ENCODE peak calls at places on chromosomes 4 and X, in eight cellular contexts. U, L, H, J, R, M, V and P are unnamed samples.

GRCh38 chrX:7214251-7214650 is 66.3 kb upstream of the PUDP start:
- DNase-seq in L (peak; percentile 8), J (no peak), M (no peak), U (no peak), H (no peak), V (peak; percentile 48), R (no peak), P (no peak)

GRCh38 chrX:70132244-70132643 is 1.0 kb upstream of the IGBP1 start:
- DNase-seq in R (no peak), J (no peak), L (no peak), U (no peak), M (no peak), H (no peak), V (peak; percentile 7), P (no peak)

GRCh38 chr4:93199492-93199891 is 629.1 kb upstream of the ATOH1 start:
- DNase-seq in J (peak; percentile 26), V (peak; percentile 80), M (no peak), R (no peak), H (peak; percentile 52), U (no peak), L (peak; percentile 24), P (peak; percentile 67)

GRCh38 chrX:43940811-43941210 is 32.4 kb downstream of the NDP start:
- DNase-seq in U (no peak), V (peak; percentile 32), L (peak; percentile 48), J (no peak), H (no peak), M (no peak), R (no peak), P (no peak)

GRCh38 chrX:41334866-41335589 is 1.1 kb downstream of the DDX3X start:
- DNase-seq in M (peak; percentile 23), R (peak; percentile 57), V (no peak), J (no peak), H (no peak), U (no peak), L (peak; percentile 53), P (peak; percentile 73)

GRCh38 chr4:66404149-66404548 is 733.9 kb upstream of the EPHA5 start:
- DNase-seq in H (no peak), J (no peak), L (peak; percentile 46), R (no peak), M (no peak), U (no peak), V (no peak), P (no peak)

GRCh38 chr4:184165291-184165690 is 52.4 kb downstream of the ENPP6 start:
- DNase-seq in M (no peak), V (no peak), L (no peak), R (no peak), U (no peak), H (no peak), J (no peak), P (no peak)

GRCh38 chrX:133783273-133783672 is 202.1 kb downstream of the GPC3 start:
- DNase-seq in V (no peak), M (no peak), L (no peak), R (no peak), J (no peak), H (no peak), U (no peak), P (no peak)

GRCh38 chr4:93031431-93032098 is 727.8 kb downstream of the GRID2 start:
- DNase-seq in J (no peak), M (no peak), V (no peak), R (no peak), L (no peak), H (no peak), U (no peak), P (no peak)

GRCh38 chr4:106671711-106672110 is 303.1 kb upstream of the GIMD1 start:
- DNase-seq in V (no peak), J (no peak), R (no peak), L (peak; percentile 62), U (no peak), M (no peak), H (no peak), P (no peak)

GRCh38 chr4:61958591-61958990 is 758.5 kb downstream of the ADGRL3 start:
- DNase-seq in J (no peak), H (no peak), R (no peak), U (no peak), M (no peak), V (no peak), L (no peak), P (no peak)

GRCh38 chr4:101114936-101115372 is 232.4 kb downstream of the PPP3CA start:
- DNase-seq in J (peak; percentile 91), V (peak; percentile 93), M (no peak), U (no peak), R (no peak), H (peak; percentile 39), L (peak; percentile 72), P (peak; percentile 81)

GRCh38 chrX:44637282-44637681 is 94.6 kb upstream of the FUNDC1 start:
- DNase-seq in R (no peak), J (no peak), U (no peak), H (no peak), M (no peak), V (no peak), L (no peak), P (no peak)

GRCh38 chr4:118968006-118968405 is 79.4 kb downstream of the SYNPO2 start:
- DNase-seq in J (peak; percentile 57), V (peak; percentile 71), H (no peak), U (no peak), L (peak; percentile 82), R (no peak), M (no peak), P (peak; percentile 95)

GRCh38 chr4:152189451-152190179 is 346.3 kb downstream of the FBXW7 start:
- DNase-seq in J (no peak), L (no peak), M (no peak), U (no peak), V (no peak), R (no peak), H (no peak), P (no peak)

GRCh38 chr4:47312170-47312569 is 151.3 kb downstream of the COMMD8 start:
- DNase-seq in V (no peak), J (no peak), H (no peak), R (no peak), M (no peak), L (no peak), U (no peak), P (no peak)

GRCh38 chr4:159922119-159922518 is 819.2 kb downstream of the RAPGEF2 start:
- DNase-seq in U (no peak), M (no peak), H (no peak), R (no peak), J (no peak), L (no peak), V (no peak), P (no peak)